ENCODE peak calls at places on chromosomes 6 and 20, in six cellular contexts. F, B, E, L, Y and A are unnamed samples.

GRCh38 chr6:48068326-48069191 is 42.4 kb downstream of the PTCHD4 start:
- DNase-seq in F (no peak), B (peak; percentile 23), E (no peak), L (peak; percentile 46), Y (no peak), A (peak; percentile 23)

GRCh38 chr6:29674008-29674407 is 6.9 kb downstream of the ZFP57 start:
- DNase-seq in F (no peak), B (no peak), E (no peak), L (no peak), Y (no peak), A (no peak)

GRCh38 chr6:116556065-116556464 is 2.5 kb downstream of the CALHM4 start:
- DNase-seq in F (peak; percentile 83), B (no peak), E (no peak), L (no peak), Y (no peak), A (no peak)

GRCh38 chr6:157912326-157912725 is 69.3 kb upstream of the SYNJ2 start:
- DNase-seq in F (peak; percentile 95), B (no peak), E (no peak), L (no peak), Y (no peak), A (no peak)

GRCh38 chr6:83696674-83697073 is 12.2 kb downstream of the SNAP91 start:
- DNase-seq in F (no peak), B (no peak), E (no peak), L (no peak), Y (no peak), A (no peak)

GRCh38 chr20:7728373-7728772 is 211.9 kb downstream of the HAO1 start:
- DNase-seq in F (no peak), B (no peak), E (no peak), L (no peak), Y (no peak), A (no peak)

GRCh38 chr6:90219168-90219985 is 77.3 kb downstream of the BACH2 start:
- DNase-seq in F (peak; percentile 90), B (peak; percentile 84), E (peak; percentile 43), L (no peak), Y (no peak), A (peak; percentile 68)

GRCh38 chr6:157219201-157220200 is 103.8 kb downstream of the TMEM242 start:
- DNase-seq in F (peak; percentile 63), B (peak; percentile 36), E (no peak), L (peak; percentile 69), Y (no peak), A (peak; percentile 65)

GRCh38 chr20:62427172-62428007 is at the start of gene RBBP8NL:
- DNase-seq in F (no peak), B (no peak), E (no peak), L (peak; percentile 93), Y (no peak), A (peak; percentile 94)

GRCh38 chr6:63859520-63859919 is 223.9 kb downstream of the PHF3 start:
- DNase-seq in F (no peak), B (peak; percentile 33), E (no peak), L (no peak), Y (no peak), A (no peak)

DNA sequence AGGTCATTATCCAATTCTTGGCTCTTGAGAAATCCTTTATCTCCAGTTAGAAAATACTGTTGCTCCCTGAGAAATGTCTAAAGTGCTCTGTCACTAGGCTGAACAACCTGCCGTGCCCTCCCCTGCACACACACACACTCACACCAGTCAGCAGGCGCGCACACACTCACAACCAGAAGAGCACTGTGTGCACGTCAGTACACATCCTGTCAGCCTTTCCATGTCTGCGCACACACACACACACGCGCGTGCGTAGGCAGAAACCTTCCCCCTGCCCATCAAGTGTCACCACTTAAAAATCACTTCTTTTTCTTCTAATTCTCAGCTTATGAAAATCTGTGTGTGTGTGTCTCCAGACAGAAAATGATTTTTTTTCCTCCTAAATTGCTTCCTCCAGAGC is 100.3 kb downstream of the EDN3 start:
- DNase-seq in F (no peak), B (no peak), E (no peak), L (no peak), Y (no peak), A (no peak)
- H2BK15ac ChIP-seq in F (no peak overlapping the region), B (no peak overlapping the region), E (no peak overlapping the region), L (no peak overlapping the region), Y (no peak overlapping the region), A (no peak overlapping the region)

GRCh38 chr6:52526634-52527033 is 50.2 kb downstream of the TRAM2 start:
- DNase-seq in F (peak; percentile 67), B (peak; percentile 63), E (no peak), L (no peak), Y (no peak), A (peak; percentile 71)
- H2BK15ac ChIP-seq in F (no peak overlapping the region), B (no peak overlapping the region), E (no peak overlapping the region), L (no peak overlapping the region), Y (no peak overlapping the region), A (no peak overlapping the region)

GRCh38 chr6:143125896-143126573 is 65.3 kb downstream of the AIG1 start:
- DNase-seq in F (no peak), B (peak; percentile 8), E (no peak), L (no peak), Y (no peak), A (peak; percentile 1)

GRCh38 chr6:143119260-143119659 is 58.6 kb downstream of the AIG1 start:
- DNase-seq in F (no peak), B (no peak), E (no peak), L (no peak), Y (no peak), A (no peak)

GRCh38 chr6:143125455-143125854 is 64.8 kb downstream of the AIG1 start:
- DNase-seq in F (no peak), B (no peak), E (no peak), L (no peak), Y (no peak), A (no peak)

GRCh38 chr6:143126574-143126941 is 65.9 kb downstream of the AIG1 start:
- DNase-seq in F (no peak), B (no peak), E (no peak), L (no peak), Y (no peak), A (no peak)

GRCh38 chr6:143123081-143123480 is 62.4 kb downstream of the AIG1 start:
- DNase-seq in F (no peak), B (no peak), E (no peak), L (no peak), Y (no peak), A (no peak)
- H2BK15ac ChIP-seq in F (no peak overlapping the region), B (no peak overlapping the region), E (no peak overlapping the region), L (no peak overlapping the region), Y (no peak overlapping the region), A (no peak overlapping the region)

GRCh38 chr20:6614836-6615235 is 152.7 kb upstream of the BMP2 start:
- DNase-seq in F (no peak), B (no peak), E (no peak), L (no peak), Y (no peak), A (no peak)

GRCh38 chr20:6611911-6612614 is 155.4 kb upstream of the BMP2 start:
- DNase-seq in F (no peak), B (no peak), E (no peak), L (no peak), Y (no peak), A (no peak)

GRCh38 chr20:6616421-6616820 is 151.1 kb upstream of the BMP2 start:
- DNase-seq in F (no peak), B (no peak), E (no peak), L (no peak), Y (no peak), A (no peak)

GRCh38 chr20:6613280-6613861 is 154.1 kb upstream of the BMP2 start:
- DNase-seq in F (no peak), B (no peak), E (no peak), L (no peak), Y (no peak), A (peak; percentile 44)

DNA sequence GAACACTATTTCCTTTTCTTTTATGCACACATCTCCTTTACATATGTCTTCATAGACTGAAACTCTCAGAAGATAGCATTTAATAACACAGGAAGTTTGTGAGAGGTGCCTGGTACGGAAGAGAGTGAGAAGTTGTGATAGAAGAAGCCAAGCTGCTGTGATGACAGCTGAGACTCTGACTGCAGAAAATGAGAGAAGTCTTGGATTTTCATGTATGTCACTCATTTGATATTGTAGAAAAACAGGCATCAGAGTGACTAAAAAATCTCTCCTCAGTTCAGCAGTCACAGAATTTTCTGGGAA is 154.9 kb upstream of the BMP2 start:
- DNase-seq in F (no peak), B (no peak), E (no peak), L (no peak), Y (no peak), A (no peak)
- H2BK15ac ChIP-seq in F (no peak overlapping the region), B (no peak overlapping the region), E (no peak overlapping the region), L (no peak overlapping the region), Y (no peak overlapping the region), A (no peak overlapping the region)

GRCh38 chr20:15342987-15343639 is 1005.7 kb upstream of the FLRT3 start:
- DNase-seq in F (no peak), B (peak; percentile 1), E (no peak), L (no peak), Y (no peak), A (no peak)
- H2BK15ac ChIP-seq in F (no peak overlapping the region), B (no peak overlapping the region), E (no peak overlapping the region), L (no peak overlapping the region), Y (no peak overlapping the region), A (no peak overlapping the region)

DNA sequence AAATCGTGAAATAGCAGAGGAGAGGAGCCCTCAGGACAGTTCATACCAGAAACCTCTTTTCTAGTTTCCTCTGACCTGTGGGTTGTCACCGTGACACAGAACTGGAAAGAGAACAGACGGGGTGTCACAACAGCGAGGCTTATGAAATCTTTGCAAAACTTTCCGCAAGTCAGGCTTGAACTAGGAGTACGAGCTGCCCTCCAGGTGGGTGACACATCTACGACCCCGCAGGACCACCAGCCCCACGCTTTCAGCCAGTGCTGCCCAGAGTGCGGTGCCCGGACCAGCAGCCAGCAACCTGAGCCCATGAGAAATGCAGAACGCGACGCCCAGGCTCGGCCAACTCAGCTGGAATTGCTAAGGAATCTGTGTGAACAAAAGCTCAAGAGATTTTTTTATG is 30.8 kb downstream of the WRNIP1 start:
- DNase-seq in F (no peak), B (no peak), E (no peak), L (no peak), Y (no peak), A (no peak)
- H2BK15ac ChIP-seq in F (no peak overlapping the region), B (no peak overlapping the region), E (no peak overlapping the region), L (no peak overlapping the region), Y (no peak overlapping the region), A (no peak overlapping the region)

GRCh38 chr6:88115307-88115706 is 50.8 kb downstream of the CNR1 start:
- DNase-seq in F (no peak), B (no peak), E (no peak), L (no peak), Y (no peak), A (no peak)
- H2BK15ac ChIP-seq in F (no peak overlapping the region), B (no peak overlapping the region), E (no peak overlapping the region), L (no peak overlapping the region), Y (no peak overlapping the region), A (no peak overlapping the region)